ENCODE peak calls at places on chromosomes 13 and 19, in ten cellular contexts. One of them, this sample, is unnamed.

GRCh38 chr13:33931397-33931987 is 113.5 kb downstream of the RFC3 start:
- DNase-seq in CD4-positive, CD25-positive, alpha-beta regulatory T cell: no peak
- DNase-seq in right atrium auricular region: no peak
- DNase-seq in aorta: no peak
- DNase-seq in endodermal cell: peak; percentile 63
- DNase-seq in trophoblast cell: peak; percentile 76
- DNase-seq in CD8-positive, alpha-beta memory T cell: no peak
- DNase-seq in GM23338: peak; percentile 82
- DNase-seq in SK-N-SH: peak; percentile 7
- DNase-seq in left ventricle myocardium inferior: no peak
- DNase-seq in this sample: peak; percentile 34

GRCh38 chr19:47729799-47730520 is 15.4 kb upstream of the NOP53 start:
- DNase-seq in trophoblast cell: peak; percentile 19
- DNase-seq in CD4-positive, CD25-positive, alpha-beta regulatory T cell: no peak
- DNase-seq in GM23338: peak; percentile 97
- DNase-seq in SK-N-SH: peak; percentile 91
- DNase-seq in endodermal cell: peak; percentile 97
- DNase-seq in aorta: peak; percentile 77
- DNase-seq in right atrium auricular region: peak; percentile 77
- DNase-seq in CD8-positive, alpha-beta memory T cell: no peak
- DNase-seq in left ventricle myocardium inferior: peak; percentile 74
- DNase-seq in this sample: no peak

GRCh38 chr19:16559896-16560295 is 12.3 kb downstream of the SLC35E1 start:
- DNase-seq in left ventricle myocardium inferior: no peak
- DNase-seq in CD4-positive, CD25-positive, alpha-beta regulatory T cell: no peak
- DNase-seq in right atrium auricular region: no peak
- DNase-seq in GM23338: no peak
- DNase-seq in CD8-positive, alpha-beta memory T cell: no peak
- DNase-seq in SK-N-SH: no peak
- DNase-seq in endodermal cell: no peak
- DNase-seq in aorta: no peak
- DNase-seq in trophoblast cell: no peak
- DNase-seq in this sample: peak; percentile 65

GRCh38 chr13:34340534-34340933 is 522.6 kb downstream of the RFC3 start:
- DNase-seq in CD8-positive, alpha-beta memory T cell: no peak
- DNase-seq in GM23338: no peak
- DNase-seq in SK-N-SH: no peak
- DNase-seq in left ventricle myocardium inferior: no peak
- DNase-seq in CD4-positive, CD25-positive, alpha-beta regulatory T cell: no peak
- DNase-seq in aorta: no peak
- DNase-seq in trophoblast cell: no peak
- DNase-seq in right atrium auricular region: no peak
- DNase-seq in endodermal cell: no peak
- DNase-seq in this sample: no peak

GRCh38 chr19:29766100-29766499 is 45.7 kb upstream of the CCNE1 start:
- DNase-seq in CD4-positive, CD25-positive, alpha-beta regulatory T cell: no peak
- DNase-seq in endodermal cell: no peak
- DNase-seq in GM23338: no peak
- DNase-seq in right atrium auricular region: no peak
- DNase-seq in left ventricle myocardium inferior: no peak
- DNase-seq in SK-N-SH: no peak
- DNase-seq in trophoblast cell: no peak
- DNase-seq in aorta: no peak
- DNase-seq in CD8-positive, alpha-beta memory T cell: no peak
- DNase-seq in this sample: no peak

GRCh38 chr13:113621046-113621445 is 36.5 kb downstream of the TFDP1 start:
- DNase-seq in GM23338: no peak
- DNase-seq in right atrium auricular region: no peak
- DNase-seq in trophoblast cell: no peak
- DNase-seq in endodermal cell: no peak
- DNase-seq in left ventricle myocardium inferior: peak; percentile 1
- DNase-seq in aorta: peak; percentile 27
- DNase-seq in CD8-positive, alpha-beta memory T cell: peak; percentile 4
- DNase-seq in SK-N-SH: no peak
- DNase-seq in CD4-positive, CD25-positive, alpha-beta regulatory T cell: no peak
- DNase-seq in this sample: no peak

GRCh38 chr19:38515906-38516305 is 82.4 kb downstream of the RYR1 start:
- DNase-seq in endodermal cell: no peak
- DNase-seq in left ventricle myocardium inferior: no peak
- DNase-seq in SK-N-SH: no peak
- DNase-seq in GM23338: no peak
- DNase-seq in right atrium auricular region: no peak
- DNase-seq in CD4-positive, CD25-positive, alpha-beta regulatory T cell: no peak
- DNase-seq in CD8-positive, alpha-beta memory T cell: no peak
- DNase-seq in trophoblast cell: no peak
- DNase-seq in aorta: peak; percentile 21
- DNase-seq in this sample: no peak

GRCh38 chr13:21837841-21838551 is 167.1 kb downstream of the FGF9 start:
- DNase-seq in aorta: no peak
- DNase-seq in CD8-positive, alpha-beta memory T cell: no peak
- DNase-seq in left ventricle myocardium inferior: no peak
- DNase-seq in endodermal cell: no peak
- DNase-seq in SK-N-SH: no peak
- DNase-seq in CD4-positive, CD25-positive, alpha-beta regulatory T cell: no peak
- DNase-seq in trophoblast cell: peak; percentile 64
- DNase-seq in right atrium auricular region: no peak
- DNase-seq in GM23338: peak; percentile 57
- DNase-seq in this sample: no peak

GRCh38 chr13:53254495-53254894 is 225.9 kb downstream of the OLFM4 start:
- DNase-seq in GM23338: peak; percentile 65
- DNase-seq in SK-N-SH: no peak
- DNase-seq in trophoblast cell: peak; percentile 31
- DNase-seq in CD4-positive, CD25-positive, alpha-beta regulatory T cell: no peak
- DNase-seq in endodermal cell: peak; percentile 72
- DNase-seq in aorta: no peak
- DNase-seq in left ventricle myocardium inferior: no peak
- DNase-seq in CD8-positive, alpha-beta memory T cell: no peak
- DNase-seq in right atrium auricular region: no peak
- DNase-seq in this sample: no peak

GRCh38 chr19:32691952-32692726 is 518 bp downstream of the NUDT19 start:
- DNase-seq in GM23338: peak; percentile 65
- DNase-seq in left ventricle myocardium inferior: peak; percentile 71
- DNase-seq in endodermal cell: peak; percentile 85
- DNase-seq in SK-N-SH: peak; percentile 81
- DNase-seq in right atrium auricular region: no peak
- DNase-seq in trophoblast cell: peak; percentile 54
- DNase-seq in CD8-positive, alpha-beta memory T cell: peak; percentile 68
- DNase-seq in aorta: peak; percentile 86
- DNase-seq in CD4-positive, CD25-positive, alpha-beta regulatory T cell: peak; percentile 53
- DNase-seq in this sample: peak; percentile 73

GRCh38 chr19:48102870-48103751 is 7.5 kb downstream of the PLA2G4C start:
- DNase-seq in endodermal cell: peak; percentile 85
- DNase-seq in CD8-positive, alpha-beta memory T cell: no peak
- DNase-seq in left ventricle myocardium inferior: no peak
- DNase-seq in CD4-positive, CD25-positive, alpha-beta regulatory T cell: peak; percentile 20
- DNase-seq in aorta: no peak
- DNase-seq in trophoblast cell: peak; percentile 64
- DNase-seq in SK-N-SH: peak; percentile 70
- DNase-seq in right atrium auricular region: no peak
- DNase-seq in GM23338: peak; percentile 82
- DNase-seq in this sample: peak; percentile 59

GRCh38 chr13:52983836-52984235 is 44.8 kb upstream of the OLFM4 start:
- DNase-seq in endodermal cell: no peak
- DNase-seq in CD4-positive, CD25-positive, alpha-beta regulatory T cell: no peak
- DNase-seq in trophoblast cell: peak; percentile 31
- DNase-seq in right atrium auricular region: no peak
- DNase-seq in left ventricle myocardium inferior: no peak
- DNase-seq in CD8-positive, alpha-beta memory T cell: no peak
- DNase-seq in aorta: no peak
- DNase-seq in SK-N-SH: no peak
- DNase-seq in GM23338: no peak
- DNase-seq in this sample: no peak

GRCh38 chr19:33677745-33678426 is 56.1 kb downstream of the CHST8 start:
- DNase-seq in endodermal cell: peak; percentile 84
- DNase-seq in GM23338: peak; percentile 66
- DNase-seq in aorta: no peak
- DNase-seq in left ventricle myocardium inferior: no peak
- DNase-seq in CD8-positive, alpha-beta memory T cell: no peak
- DNase-seq in right atrium auricular region: no peak
- DNase-seq in trophoblast cell: peak; percentile 2
- DNase-seq in CD4-positive, CD25-positive, alpha-beta regulatory T cell: no peak
- DNase-seq in SK-N-SH: no peak
- DNase-seq in this sample: no peak

GRCh38 chr19:35713904-35714440 is 3.8 kb upstream of the KMT2B start:
- DNase-seq in left ventricle myocardium inferior: no peak
- DNase-seq in endodermal cell: no peak
- DNase-seq in CD8-positive, alpha-beta memory T cell: no peak
- DNase-seq in aorta: no peak
- DNase-seq in right atrium auricular region: no peak
- DNase-seq in CD4-positive, CD25-positive, alpha-beta regulatory T cell: peak; percentile 9
- DNase-seq in SK-N-SH: no peak
- DNase-seq in GM23338: no peak
- DNase-seq in trophoblast cell: no peak
- DNase-seq in this sample: no peak

GRCh38 chr13:52127783-52128702 is 830 bp downstream of the NEK5 start:
- DNase-seq in aorta: peak; percentile 55
- DNase-seq in right atrium auricular region: no peak
- DNase-seq in SK-N-SH: peak; percentile 84
- DNase-seq in endodermal cell: peak; percentile 88
- DNase-seq in GM23338: peak; percentile 86
- DNase-seq in left ventricle myocardium inferior: peak; percentile 33
- DNase-seq in trophoblast cell: peak; percentile 86
- DNase-seq in CD8-positive, alpha-beta memory T cell: peak; percentile 62
- DNase-seq in CD4-positive, CD25-positive, alpha-beta regulatory T cell: peak; percentile 64
- DNase-seq in this sample: peak; percentile 62

GRCh38 chr13:85528578-85529215 is 270.5 kb downstream of the SLITRK6 start:
- DNase-seq in right atrium auricular region: no peak
- DNase-seq in SK-N-SH: no peak
- DNase-seq in CD4-positive, CD25-positive, alpha-beta regulatory T cell: no peak
- DNase-seq in CD8-positive, alpha-beta memory T cell: no peak
- DNase-seq in left ventricle myocardium inferior: no peak
- DNase-seq in trophoblast cell: peak; percentile 90
- DNase-seq in GM23338: no peak
- DNase-seq in endodermal cell: no peak
- DNase-seq in aorta: no peak
- DNase-seq in this sample: peak; percentile 92

GRCh38 chr13:18998389-18998788 is 183.2 kb downstream of the TUBA3C start:
- DNase-seq in endodermal cell: no peak
- DNase-seq in right atrium auricular region: no peak
- DNase-seq in trophoblast cell: no peak
- DNase-seq in SK-N-SH: no peak
- DNase-seq in GM23338: no peak
- DNase-seq in CD8-positive, alpha-beta memory T cell: no peak
- DNase-seq in left ventricle myocardium inferior: no peak
- DNase-seq in CD4-positive, CD25-positive, alpha-beta regulatory T cell: no peak
- DNase-seq in aorta: no peak
- DNase-seq in this sample: no peak

GRCh38 chr19:4109626-4109945 is 14.3 kb downstream of the MAP2K2 start:
- DNase-seq in endodermal cell: no peak
- DNase-seq in right atrium auricular region: no peak
- DNase-seq in trophoblast cell: no peak
- DNase-seq in GM23338: no peak
- DNase-seq in CD4-positive, CD25-positive, alpha-beta regulatory T cell: no peak
- DNase-seq in SK-N-SH: no peak
- DNase-seq in CD8-positive, alpha-beta memory T cell: no peak
- DNase-seq in aorta: no peak
- DNase-seq in left ventricle myocardium inferior: no peak
- DNase-seq in this sample: no peak
- H3K4me1 ChIP-seq in endodermal cell: no peaks in the 10 kb centered on the region
- H3K4me1 ChIP-seq in right atrium auricular region: no peaks in the 10 kb centered on the region
- H3K4me1 ChIP-seq in trophoblast cell: no peaks in the 10 kb centered on the region
- H3K4me1 ChIP-seq in GM23338: no peaks in the 10 kb centered on the region
- H3K4me1 ChIP-seq in CD4-positive, CD25-positive, alpha-beta regulatory T cell: peaks cover 45% of the 10 kb centered on the region
- H3K4me1 ChIP-seq in SK-N-SH: no peaks in the 10 kb centered on the region
- H3K4me1 ChIP-seq in CD8-positive, alpha-beta memory T cell: peaks cover 59% of the 10 kb centered on the region
- H3K4me1 ChIP-seq in aorta: no peaks in the 10 kb centered on the region
- H3K4me1 ChIP-seq in left ventricle myocardium inferior: peaks cover 29% of the 10 kb centered on the region
- H3K4me1 ChIP-seq in this sample: peaks cover 13% of the 10 kb centered on the region

GRCh38 chr19:2478324-2478755 is 2.4 kb downstream of the GADD45B start:
- DNase-seq in trophoblast cell: peak; percentile 79
- DNase-seq in endodermal cell: peak; percentile 81
- DNase-seq in CD4-positive, CD25-positive, alpha-beta regulatory T cell: peak; percentile 61
- DNase-seq in aorta: peak; percentile 83
- DNase-seq in left ventricle myocardium inferior: peak; percentile 61
- DNase-seq in CD8-positive, alpha-beta memory T cell: peak; percentile 80
- DNase-seq in GM23338: peak; percentile 78
- DNase-seq in SK-N-SH: peak; percentile 63
- DNase-seq in right atrium auricular region: peak; percentile 73
- DNase-seq in this sample: peak; percentile 57
- H3K27ac ChIP-seq in trophoblast cell: peak overlapping the region; percentile 69
- H3K27ac ChIP-seq in endodermal cell: no peak overlapping the region
- H3K27ac ChIP-seq in CD4-positive, CD25-positive, alpha-beta regulatory T cell: peak overlapping the region; percentile 85
- H3K27ac ChIP-seq in aorta: peak overlapping the region; percentile 82
- H3K27ac ChIP-seq in left ventricle myocardium inferior: peak overlapping the region; percentile 95
- H3K27ac ChIP-seq in CD8-positive, alpha-beta memory T cell: peak overlapping the region; percentile 83
- H3K27ac ChIP-seq in GM23338: no peak overlapping the region
- H3K27ac ChIP-seq in SK-N-SH: no peak overlapping the region
- H3K27ac ChIP-seq in right atrium auricular region: peak overlapping the region; percentile 98
- H3K27ac ChIP-seq in this sample: peak overlapping the region; percentile 95

GRCh38 chr19:4474504-4475136 is 2.5 kb downstream of the HDGFL2 start:
- DNase-seq in SK-N-SH: peak; percentile 95
- DNase-seq in aorta: no peak
- DNase-seq in left ventricle myocardium inferior: no peak
- DNase-seq in trophoblast cell: peak; percentile 5
- DNase-seq in right atrium auricular region: no peak
- DNase-seq in CD4-positive, CD25-positive, alpha-beta regulatory T cell: no peak
- DNase-seq in CD8-positive, alpha-beta memory T cell: no peak
- DNase-seq in GM23338: peak; percentile 95
- DNase-seq in endodermal cell: peak; percentile 94
- DNase-seq in this sample: peak; percentile 50
- H3K36me3 ChIP-seq in SK-N-SH: peaks cover 19% of the 10 kb centered on the region
- H3K36me3 ChIP-seq in aorta: peaks cover 2% of the 10 kb centered on the region
- H3K36me3 ChIP-seq in left ventricle myocardium inferior: peaks cover 38% of the 10 kb centered on the region
- H3K36me3 ChIP-seq in trophoblast cell: peaks cover 25% of the 10 kb centered on the region
- H3K36me3 ChIP-seq in right atrium auricular region: peaks cover 8% of the 10 kb centered on the region
- H3K36me3 ChIP-seq in CD4-positive, CD25-positive, alpha-beta regulatory T cell: peaks cover 18% of the 10 kb centered on the region
- H3K36me3 ChIP-seq in CD8-positive, alpha-beta memory T cell: peaks cover 6% of the 10 kb centered on the region
- H3K36me3 ChIP-seq in GM23338: peaks cover 22% of the 10 kb centered on the region
- H3K36me3 ChIP-seq in endodermal cell: peaks cover 36% of the 10 kb centered on the region
- H3K36me3 ChIP-seq in this sample: peaks cover 4% of the 10 kb centered on the region

GRCh38 chr13:98752111-98752941 is at the start of gene SLC15A1:
- DNase-seq in trophoblast cell: peak; percentile 34
- DNase-seq in CD4-positive, CD25-positive, alpha-beta regulatory T cell: no peak
- DNase-seq in CD8-positive, alpha-beta memory T cell: no peak
- DNase-seq in right atrium auricular region: no peak
- DNase-seq in SK-N-SH: peak; percentile 70
- DNase-seq in aorta: no peak
- DNase-seq in endodermal cell: peak; percentile 78
- DNase-seq in GM23338: peak; percentile 66
- DNase-seq in left ventricle myocardium inferior: no peak
- DNase-seq in this sample: no peak

GRCh38 chr13:98751397-98752110 is 918 bp downstream of the SLC15A1 start:
- DNase-seq in trophoblast cell: peak; percentile 25
- DNase-seq in right atrium auricular region: no peak
- DNase-seq in endodermal cell: peak; percentile 83
- DNase-seq in SK-N-SH: peak; percentile 28
- DNase-seq in CD4-positive, CD25-positive, alpha-beta regulatory T cell: no peak
- DNase-seq in aorta: no peak
- DNase-seq in CD8-positive, alpha-beta memory T cell: no peak
- DNase-seq in GM23338: peak; percentile 74
- DNase-seq in left ventricle myocardium inferior: no peak
- DNase-seq in this sample: peak; percentile 22

GRCh38 chr13:98755116-98755515 is 2.6 kb upstream of the SLC15A1 start:
- DNase-seq in SK-N-SH: no peak
- DNase-seq in CD8-positive, alpha-beta memory T cell: no peak
- DNase-seq in CD4-positive, CD25-positive, alpha-beta regulatory T cell: no peak
- DNase-seq in left ventricle myocardium inferior: no peak
- DNase-seq in GM23338: no peak
- DNase-seq in trophoblast cell: no peak
- DNase-seq in endodermal cell: no peak
- DNase-seq in aorta: no peak
- DNase-seq in right atrium auricular region: no peak
- DNase-seq in this sample: no peak

GRCh38 chr13:98752942-98753290 is 444 bp upstream of the SLC15A1 start:
- DNase-seq in GM23338: no peak
- DNase-seq in CD8-positive, alpha-beta memory T cell: no peak
- DNase-seq in trophoblast cell: no peak
- DNase-seq in CD4-positive, CD25-positive, alpha-beta regulatory T cell: no peak
- DNase-seq in SK-N-SH: no peak
- DNase-seq in left ventricle myocardium inferior: no peak
- DNase-seq in aorta: no peak
- DNase-seq in endodermal cell: no peak
- DNase-seq in right atrium auricular region: no peak
- DNase-seq in this sample: no peak

GRCh38 chr13:98755729-98756128 is 3.3 kb upstream of the SLC15A1 start:
- DNase-seq in GM23338: no peak
- DNase-seq in left ventricle myocardium inferior: no peak
- DNase-seq in endodermal cell: no peak
- DNase-seq in trophoblast cell: no peak
- DNase-seq in CD8-positive, alpha-beta memory T cell: no peak
- DNase-seq in CD4-positive, CD25-positive, alpha-beta regulatory T cell: no peak
- DNase-seq in right atrium auricular region: no peak
- DNase-seq in aorta: no peak
- DNase-seq in SK-N-SH: no peak
- DNase-seq in this sample: no peak
- H3K4me1 ChIP-seq in GM23338: peaks cover 5% of the 10 kb centered on the region
- H3K4me1 ChIP-seq in left ventricle myocardium inferior: peaks cover 14% of the 10 kb centered on the region
- H3K4me1 ChIP-seq in endodermal cell: no peaks in the 10 kb centered on the region
- H3K4me1 ChIP-seq in trophoblast cell: peaks cover 21% of the 10 kb centered on the region
- H3K4me1 ChIP-seq in CD8-positive, alpha-beta memory T cell: no peaks in the 10 kb centered on the region
- H3K4me1 ChIP-seq in CD4-positive, CD25-positive, alpha-beta regulatory T cell: no peaks in the 10 kb centered on the region
- H3K4me1 ChIP-seq in right atrium auricular region: no peaks in the 10 kb centered on the region
- H3K4me1 ChIP-seq in aorta: no peaks in the 10 kb centered on the region
- H3K4me1 ChIP-seq in SK-N-SH: peaks cover 7% of the 10 kb centered on the region
- H3K4me1 ChIP-seq in this sample: peaks cover 7% of the 10 kb centered on the region